ENCODE peak calls at places on chromosomes 6 and 20, in four cellular contexts. R is IMR-90, Y is mesenchymal stem cell, I is H9. M is an unnamed sample.

GRCh38 chr6:160221423-160221822 is 37.2 kb downstream of the SLC22A2 start:
- DNase-seq in R (no peak), Y (no peak), I (no peak), M (no peak)

GRCh38 chr20:48750941-48751620 is 76.7 kb downstream of the PREX1 start:
- DNase-seq in R (no peak), Y (no peak), I (peak; percentile 94), M (peak; percentile 92)

GRCh38 chr20:39040116-39040515 is 78.0 kb downstream of the DHX35 start:
- DNase-seq in R (no peak), Y (no peak), I (no peak), M (no peak)

GRCh38 chr6:155381856-155382690 is 67.8 kb upstream of the TFB1M start:
- DNase-seq in R (peak; percentile 96), Y (peak; percentile 42), I (no peak), M (no peak)

GRCh38 chr6:130978660-130979396 is 84.2 kb downstream of the EPB41L2 start:
- DNase-seq in R (no peak), Y (peak; percentile 44), I (no peak), M (no peak)

GRCh38 chr6:166259296-166259977 is 48.8 kb downstream of the PRR18 start:
- DNase-seq in R (no peak), Y (no peak), I (no peak), M (no peak)

GRCh38 chr6:404685-405423 is 13.3 kb downstream of the IRF4 start:
- DNase-seq in R (no peak), Y (no peak), I (no peak), M (no peak)

GRCh38 chr20:41643504-41643938 is 25.3 kb upstream of the CHD6 start:
- DNase-seq in R (peak; percentile 80), Y (peak; percentile 33), I (peak; percentile 51), M (no peak)

GRCh38 chr6:147132889-147133288 is 71.3 kb upstream of the STXBP5 start:
- DNase-seq in R (peak; percentile 62), Y (no peak), I (no peak), M (no peak)

GRCh38 chr6:27839303-27840081 is 72.7 kb downstream of the OR2B2 start:
- DNase-seq in R (peak; percentile 90), Y (peak; percentile 72), I (no peak), M (no peak)
- H3K4ac ChIP-seq in R (peak overlapping the region; percentile 84), Y (no peak overlapping the region), I (no peak overlapping the region), M (no peak overlapping the region)

DNA sequence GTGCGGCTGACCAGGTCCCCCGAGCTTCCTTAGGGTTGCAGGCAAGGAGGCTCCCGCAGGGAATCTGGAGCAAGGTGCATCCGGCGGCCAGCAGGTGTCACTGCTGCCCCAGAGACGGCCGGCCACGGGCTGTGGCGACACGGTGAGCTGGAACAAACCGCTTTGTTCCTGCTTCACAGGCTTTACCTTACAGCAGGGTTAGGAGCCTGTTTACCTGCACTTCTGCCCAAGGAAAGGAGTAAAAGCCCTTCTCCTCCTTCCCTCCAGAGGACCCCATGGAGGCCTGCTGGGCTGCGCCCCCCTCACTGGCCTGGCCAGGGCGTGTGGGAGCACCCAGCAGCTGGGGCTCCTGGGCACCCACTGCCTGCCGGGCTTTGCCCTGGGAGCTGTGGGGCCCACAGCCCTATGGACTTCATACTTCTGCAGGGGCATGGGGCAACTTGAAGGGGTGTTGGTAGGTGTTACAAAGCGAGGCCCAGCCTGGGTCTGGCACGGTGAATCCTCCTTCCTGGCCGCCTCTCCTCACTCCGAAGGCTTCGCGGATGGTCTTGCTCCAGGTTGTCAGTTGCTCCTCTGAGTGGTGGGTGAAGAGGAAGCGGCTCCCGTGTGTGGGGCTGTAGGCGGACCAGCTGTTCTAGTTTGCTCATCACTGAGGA is 88.4 kb downstream of the CDC5L start:
- DNase-seq in R (peak; percentile 65), Y (peak; percentile 66), I (peak; percentile 93), M (peak; percentile 74)
- H3K14ac ChIP-seq in R (no peak overlapping the region), Y (no peak overlapping the region), I (peak overlapping the region; percentile 55), M (no peak overlapping the region)

GRCh38 chr6:38404900-38405556 is 234.7 kb downstream of the BTBD9 start:
- DNase-seq in R (peak; percentile 7), Y (no peak), I (no peak), M (no peak)
- H3K4ac ChIP-seq in R (no peak overlapping the region), Y (no peak overlapping the region), I (no peak overlapping the region), M (no peak overlapping the region)

GRCh38 chr20:50321797-50322480 is 131.3 kb downstream of the CEBPB start:
- DNase-seq in R (peak; percentile 72), Y (peak; percentile 79), I (no peak), M (no peak)

GRCh38 chr20:50318709-50319108 is 128.1 kb downstream of the CEBPB start:
- DNase-seq in R (no peak), Y (no peak), I (no peak), M (no peak)

GRCh38 chr20:50320910-50321796 is 130.5 kb downstream of the CEBPB start:
- DNase-seq in R (peak; percentile 97), Y (peak; percentile 98), I (peak; percentile 94), M (peak; percentile 56)

GRCh38 chr20:50322703-50323131 is 132.1 kb downstream of the CEBPB start:
- DNase-seq in R (no peak), Y (no peak), I (no peak), M (no peak)

GRCh38 chr20:50320005-50320909 is 129.6 kb downstream of the CEBPB start:
- DNase-seq in R (no peak), Y (no peak), I (no peak), M (no peak)
- H3K14ac ChIP-seq in R (peak overlapping the region; percentile 95), Y (no peak overlapping the region), I (peak overlapping the region; percentile 55), M (no peak overlapping the region)

DNA sequence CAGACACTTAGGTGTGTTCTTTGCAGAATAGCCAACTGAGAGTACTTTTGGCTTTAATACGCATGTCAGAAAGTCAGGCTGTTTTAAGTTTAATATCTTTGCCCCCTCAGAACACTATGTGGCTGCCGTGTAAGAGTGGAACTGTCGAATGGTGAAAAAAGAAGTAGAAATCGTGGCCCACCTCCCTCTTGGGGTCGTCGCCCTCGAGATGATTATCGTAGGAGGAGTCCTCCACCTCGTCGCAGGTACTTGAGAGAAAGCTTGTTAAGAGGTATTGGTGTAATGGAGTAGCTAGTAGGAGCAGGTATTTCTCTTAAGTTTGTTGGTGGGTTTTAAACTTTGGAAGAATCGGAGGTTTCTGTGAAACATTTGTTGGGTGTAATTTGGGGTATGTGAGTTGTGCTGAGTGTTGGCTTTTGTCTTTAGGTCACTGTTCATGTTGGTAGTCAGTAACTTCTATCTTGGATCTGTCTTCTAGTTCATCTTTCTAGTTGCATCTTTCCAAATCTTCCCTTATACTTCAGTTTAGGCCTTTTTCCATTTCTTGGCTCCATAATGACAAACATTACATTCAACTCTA is 4.7 kb downstream of the SRSF3 start:
- DNase-seq in R (no peak), Y (no peak), I (no peak), M (no peak)
- H3K4ac ChIP-seq in R (no peak overlapping the region), Y (no peak overlapping the region), I (no peak overlapping the region), M (no peak overlapping the region)

GRCh38 chr6:131992557-131992956 is 41.4 kb upstream of the CCN2 start:
- DNase-seq in R (no peak), Y (no peak), I (no peak), M (no peak)

DNA sequence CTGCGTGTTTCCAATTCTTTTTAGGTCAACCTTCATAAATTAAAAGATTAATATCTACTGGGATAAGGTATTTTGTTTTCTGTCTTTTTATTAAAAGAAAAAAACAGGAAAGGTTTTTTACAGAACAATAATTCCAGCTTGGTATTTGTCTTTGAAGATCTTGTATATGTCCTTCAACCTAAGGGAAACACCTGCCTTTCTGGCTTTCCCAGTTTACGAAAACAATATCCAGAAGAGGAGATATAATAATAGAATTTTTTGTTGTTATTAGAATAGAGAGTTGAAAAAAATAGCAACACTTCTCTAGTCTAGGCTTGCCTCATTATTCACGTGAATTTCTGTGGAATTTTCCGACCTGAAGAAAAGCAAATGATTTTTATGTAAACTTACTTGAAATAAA is 37.9 kb upstream of the CCN2 start:
- DNase-seq in R (no peak), Y (no peak), I (no peak), M (no peak)
- H3K14ac ChIP-seq in R (no peak overlapping the region), Y (no peak overlapping the region), I (no peak overlapping the region), M (no peak overlapping the region)